ENCODE peak calls at places on chromosomes 6 and 20, in eight cellular contexts. R is pancreas, D is SK-N-SH, F is cardiac muscle cell, L is ovary, H is adrenal gland, B is upper lobe of right lung, K is WERI-Rb-1. S is an unnamed sample.

GRCh38 chr6:26394289-26394688 is 7.8 kb upstream of the BTN3A1 start:
- DNase-seq in R (no peak), D (no peak), F (peak; percentile 76), L (no peak), H (no peak), B (no peak), K (no peak), S (no peak)

GRCh38 chr6:155132617-155133016 is 131.2 kb upstream of the CLDN20 start:
- DNase-seq in R (no peak), D (no peak), F (no peak), L (no peak), H (no peak), B (no peak), K (no peak), S (no peak)

GRCh38 chr6:50822078-50822476 is 3.4 kb downstream of the TFAP2B start:
- DNase-seq in R (no peak), D (no peak), F (no peak), L (no peak), H (no peak), B (no peak), K (no peak), S (no peak)

GRCh38 chr6:127100510-127101140 is 17.8 kb upstream of the RSPO3 start:
- DNase-seq in R (no peak), D (no peak), F (peak; percentile 33), L (no peak), H (no peak), B (no peak), K (no peak), S (no peak)

GRCh38 chr6:42142118-42142835 is at the start of gene C6orf132:
- DNase-seq in R (peak; percentile 94), D (peak; percentile 44), F (peak; percentile 45), L (no peak), H (peak; percentile 31), B (peak; percentile 92), K (peak; percentile 54), S (peak; percentile 93)

GRCh38 chr6:157029980-157030690 is 253.0 kb downstream of the ARID1B start:
- DNase-seq in R (no peak), D (no peak), F (no peak), L (no peak), H (no peak), B (no peak), K (no peak), S (no peak)

GRCh38 chr6:166046232-166046631 is 121.4 kb downstream of the TBXT start:
- DNase-seq in R (no peak), D (no peak), F (peak; percentile 86), L (no peak), H (no peak), B (no peak), K (no peak), S (no peak)

GRCh38 chr6:155505560-155505959 is 49.9 kb upstream of the NOX3 start:
- DNase-seq in R (no peak), D (peak; percentile 9), F (no peak), L (no peak), H (no peak), B (no peak), K (no peak), S (no peak)

GRCh38 chr20:32685541-32686529 is 12.1 kb upstream of the C20orf203 start:
- DNase-seq in R (no peak), D (peak; percentile 52), F (peak; percentile 85), L (no peak), H (no peak), B (no peak), K (peak; percentile 67), S (no peak)

GRCh38 chr6:130934848-130935585 is 107.8 kb downstream of the SMLR1 start:
- DNase-seq in R (no peak), D (no peak), F (peak; percentile 59), L (no peak), H (no peak), B (no peak), K (no peak), S (no peak)

GRCh38 chr6:29011276-29011734 is 6.2 kb upstream of the ZNF311 start:
- DNase-seq in R (no peak), D (peak; percentile 72), F (peak; percentile 74), L (peak; percentile 67), H (peak; percentile 38), B (no peak), K (peak; percentile 64), S (peak; percentile 68)

GRCh38 chr6:162622572-162622971 is 105.0 kb downstream of the PRKN start:
- DNase-seq in R (no peak), D (no peak), F (no peak), L (no peak), H (no peak), B (no peak), K (no peak), S (no peak)

GRCh38 chr20:22572023-22572422 is 12.3 kb downstream of the FOXA2 start:
- DNase-seq in R (no peak), D (no peak), F (no peak), L (no peak), H (no peak), B (no peak), K (no peak), S (no peak)
- H3K4me3 ChIP-seq in R (no peak overlapping the region), D (no peak overlapping the region), F (no peak overlapping the region), L (no peak overlapping the region), H (no peak overlapping the region), B (no peak overlapping the region), K (no peak overlapping the region), S (no peak overlapping the region)

GRCh38 chr6:109082178-109082577 is 12.5 kb downstream of the SESN1 start:
- DNase-seq in R (no peak), D (no peak), F (peak; percentile 39), L (no peak), H (no peak), B (no peak), K (no peak), S (no peak)
- TF ChIP-seq CTCF in R (no peak), D (no peak), F (peak; percentile 5), L (no peak), H (no peak), B (no peak), K (no peak), S (no peak)

DNA sequence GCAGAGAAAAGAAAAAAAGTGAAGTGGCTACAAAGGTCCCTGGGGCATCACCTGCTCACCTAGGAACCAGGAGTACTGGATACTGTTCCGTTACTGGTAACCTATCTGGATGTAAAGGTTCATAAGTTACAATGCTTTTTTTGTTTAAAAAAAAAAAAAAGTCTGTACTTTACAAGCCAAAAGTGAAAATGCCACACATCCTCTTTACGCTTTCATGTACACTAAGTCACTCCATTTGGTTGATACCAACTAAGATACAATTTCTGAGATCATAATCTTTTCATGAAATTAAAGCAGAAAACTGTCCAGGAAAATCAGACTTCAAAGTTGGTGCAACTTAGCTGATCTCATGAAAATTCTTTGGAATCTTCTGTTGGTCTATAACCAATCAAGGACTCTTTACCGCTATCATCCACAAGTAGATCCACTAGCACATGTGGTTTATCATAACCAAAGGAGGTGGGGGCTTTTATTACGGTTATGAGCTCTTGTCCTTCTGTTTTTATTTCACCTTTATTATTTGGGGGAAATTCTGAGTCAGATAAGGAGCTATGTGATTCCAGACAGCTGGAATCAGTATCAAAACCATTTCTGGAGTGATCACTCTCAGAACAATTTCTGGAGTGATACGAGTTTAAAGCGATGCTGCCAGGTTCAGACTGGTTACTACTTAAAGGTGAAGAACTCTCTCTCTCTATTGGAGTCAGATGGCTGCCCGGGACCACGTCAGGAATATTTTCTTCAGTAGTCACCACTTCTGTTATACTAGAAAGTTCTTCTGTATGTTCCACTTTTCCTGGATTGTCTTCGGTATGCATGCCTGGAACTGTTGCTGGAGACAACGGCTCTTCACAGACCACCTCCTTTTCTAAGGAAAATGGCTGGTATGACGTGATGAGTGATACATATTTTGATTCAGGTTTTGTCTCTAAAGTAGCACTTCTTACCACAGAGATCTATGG is 21.2 kb downstream of the IFNGR1 start:
- DNase-seq in R (no peak), D (no peak), F (no peak), L (no peak), H (no peak), B (no peak), K (no peak), S (no peak)
- H3K36me3 ChIP-seq in R (peaks cover 26% of the 10 kb centered on the region), D (peaks cover 28% of the 10 kb centered on the region), F (peaks cover 39% of the 10 kb centered on the region), L (no peaks in the 10 kb centered on the region), H (no peaks in the 10 kb centered on the region), B (peaks cover 56% of the 10 kb centered on the region), K (peaks cover 27% of the 10 kb centered on the region), S (peaks cover 18% of the 10 kb centered on the region)

GRCh38 chr20:57957397-57958049 is 247.7 kb upstream of the PMEPA1 start:
- DNase-seq in R (no peak), D (no peak), F (no peak), L (no peak), H (no peak), B (no peak), K (no peak), S (no peak)
- H3K4me3 ChIP-seq in R (no peak overlapping the region), D (no peak overlapping the region), F (no peak overlapping the region), L (no peak overlapping the region), H (no peak overlapping the region), B (no peak overlapping the region), K (no peak overlapping the region), S (no peak overlapping the region)

DNA sequence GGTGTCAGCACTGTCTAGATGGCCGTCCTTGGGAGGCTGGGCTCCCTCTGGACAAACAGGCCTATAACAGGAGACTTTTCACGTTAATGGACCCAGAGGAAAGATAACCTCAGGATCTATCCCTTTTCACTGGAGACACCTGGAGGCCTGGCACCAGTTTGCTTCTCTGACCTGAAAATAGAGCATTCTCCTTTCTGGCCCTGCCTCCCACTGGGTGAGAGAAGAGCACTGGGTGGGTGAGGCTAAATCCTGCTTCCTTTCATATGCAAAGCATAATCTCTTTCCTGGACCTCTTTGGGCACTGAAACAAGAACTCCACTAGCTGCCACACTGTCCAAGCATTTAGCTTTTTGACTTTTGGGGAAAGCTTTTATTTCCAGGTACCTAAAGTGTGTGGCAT is 78.3 kb downstream of the FOXO3 start:
- DNase-seq in R (no peak), D (no peak), F (no peak), L (no peak), H (no peak), B (no peak), K (no peak), S (no peak)
- TF ChIP-seq CTCF in R (no peak), D (no peak), F (no peak), L (no peak), H (no peak), B (no peak), K (no peak), S (no peak)

DNA sequence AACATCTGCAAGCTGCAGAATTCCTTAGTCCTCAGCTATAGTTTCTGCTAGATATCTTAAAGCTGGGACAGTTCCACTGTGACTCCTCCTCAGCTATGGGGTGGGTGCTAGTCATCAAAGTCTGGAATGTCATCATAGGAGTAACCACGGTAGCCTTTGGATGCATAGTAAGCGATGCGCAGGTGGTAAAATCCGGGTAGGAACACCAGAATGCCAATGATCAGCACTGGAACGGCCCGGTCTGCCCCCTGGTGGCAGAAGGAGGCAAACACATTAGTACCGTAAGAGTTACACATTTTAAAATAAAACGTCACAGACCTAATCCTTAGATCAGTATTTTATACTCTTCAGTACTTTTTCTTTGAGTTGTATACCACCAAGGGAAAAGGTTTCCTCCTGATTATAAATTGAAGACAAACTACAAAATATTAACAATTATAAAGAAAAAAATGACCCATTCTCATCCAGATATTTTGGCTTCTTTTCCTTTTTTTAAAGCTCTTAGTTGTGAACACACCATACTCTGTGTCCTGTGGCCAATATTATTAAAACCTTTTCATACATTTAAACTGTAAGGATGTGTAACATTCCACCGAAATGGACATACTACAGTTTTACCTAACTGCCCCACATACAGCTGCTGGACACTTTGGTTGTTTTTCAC is 18.9 kb downstream of the PCNA start:
- DNase-seq in R (peak; percentile 78), D (peak; percentile 72), F (peak; percentile 70), L (peak; percentile 83), H (peak; percentile 62), B (peak; percentile 82), K (peak; percentile 69), S (no peak)
- H3K36me3 ChIP-seq in R (peaks cover 31% of the 10 kb centered on the region), D (peaks cover 67% of the 10 kb centered on the region), F (peaks cover 54% of the 10 kb centered on the region), L (no peaks in the 10 kb centered on the region), H (no peaks in the 10 kb centered on the region), B (peaks cover 75% of the 10 kb centered on the region), K (peaks cover 76% of the 10 kb centered on the region), S (peaks cover 24% of the 10 kb centered on the region)

GRCh38 chr20:44166008-44166407 is 21.0 kb downstream of the JPH2 start:
- DNase-seq in R (no peak), D (no peak), F (no peak), L (no peak), H (peak; percentile 47), B (no peak), K (no peak), S (no peak)
- H3K4me3 ChIP-seq in R (no peak overlapping the region), D (no peak overlapping the region), F (no peak overlapping the region), L (no peak overlapping the region), H (no peak overlapping the region), B (no peak overlapping the region), K (no peak overlapping the region), S (no peak overlapping the region)

S was measured in kidney.